ENCODE peak calls at places on chromosomes 4 and X, in six cellular contexts. V is mucosa of descending colon, H is hepatocyte, L is right lobe of liver, G is small intestine, A is heart left ventricle. M is an unnamed sample. For H3K4me1, the result is how much of the 10 kb centered on the place peaks cover.

GRCh38 chr4:121740796-121741409 is 24.1 kb downstream of the SMIM43 start:
- DNase-seq in V (no peak), H (no peak), L (no peak), G (no peak), A (no peak), M (no peak)

GRCh38 chrX:18944482-18944881 is 39.4 kb downstream of the PHKA2 start:
- DNase-seq in V (no peak), H (no peak), L (no peak), G (no peak), A (no peak), M (no peak)

GRCh38 chr4:169689681-169690080 is 68.1 kb downstream of the HPF1 start:
- DNase-seq in V (no peak), H (no peak), L (no peak), G (no peak), A (no peak), M (no peak)

GRCh38 chr4:172011196-172011595 is 198.0 kb downstream of the GALNTL6 start:
- DNase-seq in V (no peak), H (no peak), L (no peak), G (no peak), A (no peak), M (no peak)

GRCh38 chr4:38747629-38748028 is 35.2 kb downstream of the TLR10 start:
- DNase-seq in V (no peak), H (no peak), L (no peak), G (no peak), A (no peak), M (no peak)

GRCh38 chr4:102103368-102103767 is 241.9 kb downstream of the SLC39A8 start:
- DNase-seq in V (no peak), H (no peak), L (no peak), G (no peak), A (no peak), M (no peak)

GRCh38 chr4:244471-244870 is 60.8 kb downstream of the ZNF732 start:
- DNase-seq in V (peak), H (peak), L (no peak), G (peak), A (peak), M (no peak)

GRCh38 chr4:158015241-158015640 is 157.6 kb downstream of the GASK1B start:
- DNase-seq in V (no peak), H (no peak), L (no peak), G (no peak), A (no peak), M (no peak)

GRCh38 chrX:64352084-64352483 is 43.2 kb downstream of the MTMR8 start:
- DNase-seq in V (no peak), H (no peak), L (no peak), G (peak), A (no peak), M (no peak)

GRCh38 chr4:185290656-185291055 is 81.3 kb downstream of the SNX25 start:
- DNase-seq in V (no peak), H (no peak), L (no peak), G (no peak), A (no peak), M (no peak)

GRCh38 chr4:7421356-7422097 is 13.2 kb downstream of the PSAPL1 start:
- DNase-seq in V (no peak), H (no peak), L (no peak), G (no peak), A (no peak), M (no peak)

GRCh38 chrX:138791551-138791950 is 80.0 kb upstream of the FGF13 start:
- DNase-seq in V (no peak), H (no peak), L (no peak), G (no peak), A (no peak), M (no peak)

GRCh38 chrX:150366951-150367545 is 3.9 kb downstream of the MAMLD1 start:
- DNase-seq in V (no peak), H (peak), L (no peak), G (no peak), A (no peak), M (no peak)
- H3K4me3 ChIP-seq in V (no peak), H (peak), L (peak), G (no peak), A (no peak), M (no peak)

DNA sequence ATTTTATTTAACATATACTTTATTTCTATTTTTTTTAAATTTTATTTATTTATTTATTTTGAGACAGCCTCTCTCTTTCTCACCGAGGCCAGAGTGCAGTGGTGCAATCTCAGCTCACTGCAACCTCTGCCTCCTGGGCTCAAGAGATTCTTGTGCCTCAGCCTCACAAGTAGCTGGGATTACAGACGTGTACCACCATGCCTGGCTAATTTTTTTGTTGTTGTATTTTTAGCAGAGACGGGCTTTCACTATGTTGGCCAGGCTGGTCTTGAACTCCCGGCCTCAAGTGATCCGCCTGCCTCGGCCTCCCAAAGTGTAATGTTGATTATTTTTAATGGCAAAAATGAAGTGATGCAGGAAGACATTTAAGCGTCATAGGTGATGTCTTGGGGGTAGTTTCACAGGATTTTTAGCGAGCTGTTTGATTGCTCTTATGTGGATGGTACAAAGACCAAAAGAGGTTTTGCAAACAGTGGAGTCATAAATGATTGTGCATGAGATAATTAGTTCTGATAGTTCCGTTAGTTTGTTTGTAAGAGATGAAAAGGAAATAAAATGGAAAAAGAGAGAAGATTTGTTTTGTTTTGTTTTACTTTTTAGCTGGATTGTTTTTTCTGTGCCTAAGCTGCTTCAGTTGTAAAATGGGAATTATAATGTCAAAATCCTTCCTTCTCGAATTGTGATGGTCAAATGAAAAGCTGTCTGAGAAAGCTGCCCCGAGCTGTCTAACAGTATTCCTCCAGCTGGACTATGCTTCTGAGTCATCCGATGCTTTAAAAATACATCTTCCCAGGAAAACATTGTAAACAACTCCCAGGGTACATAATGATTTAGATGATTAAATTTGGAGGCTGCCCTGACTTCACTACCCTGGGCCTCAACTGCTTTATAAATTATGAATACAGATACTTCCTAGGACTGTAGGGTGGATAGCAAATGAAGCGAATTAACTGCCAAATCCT is 14.7 kb downstream of the RHOH start:
- DNase-seq in V (no peak), H (no peak), L (no peak), G (no peak), A (no peak), M (no peak)
- H3K4me1 ChIP-seq in V (under half), H (under half), L (under half), G (under half), A (under half), M (under half)

GRCh38 chr4:45349859-45350258 is 623.5 kb upstream of the GNPDA2 start:
- DNase-seq in V (no peak), H (no peak), L (no peak), G (no peak), A (no peak), M (no peak)
- H3K4me3 ChIP-seq in V (no peak), H (no peak), L (no peak), G (no peak), A (no peak), M (no peak)

GRCh38 chrX:45765726-45766125 is 565.0 kb upstream of the DIPK2B start:
- DNase-seq in V (no peak), H (no peak), L (no peak), G (no peak), A (no peak), M (no peak)
- H3K4me1 ChIP-seq in V (under half), H (under half), L (under half), G (under half), A (under half), M (under half)

GRCh38 chr4:113147498-113148231 is 98.2 kb downstream of the ANK2 start:
- DNase-seq in V (no peak), H (peak), L (no peak), G (peak), A (no peak), M (no peak)
- H3K4me3 ChIP-seq in V (no peak), H (no peak), L (peak), G (no peak), A (no peak), M (no peak)

DNA sequence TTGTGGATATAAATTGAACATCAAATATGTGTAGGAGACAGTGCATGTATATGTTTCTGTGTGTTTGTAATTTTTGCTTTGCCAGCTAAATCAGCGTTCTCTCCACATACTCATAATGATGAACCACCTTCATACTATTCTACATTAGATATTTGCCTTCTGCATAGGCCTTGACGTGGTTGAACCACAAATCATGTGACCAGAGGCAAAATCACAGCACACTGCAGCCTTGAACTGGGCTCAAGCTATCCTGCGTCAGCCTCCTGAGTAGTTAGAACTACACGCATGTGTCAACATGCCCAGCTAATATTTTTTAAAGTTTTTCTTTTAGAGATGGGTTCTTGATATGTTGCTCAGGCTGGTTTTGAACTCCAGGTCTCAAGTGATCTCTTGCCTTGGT is 9.5 kb downstream of the UBQLN2 start:
- DNase-seq in V (no peak), H (no peak), L (no peak), G (no peak), A (no peak), M (no peak)
- H3K4me1 ChIP-seq in V (under half), H (under half), L (under half), G (under half), A (under half), M (under half)